ENCODE peak calls at places on chromosomes 5 and 9, in five cellular contexts. L is left ventricle myocardium inferior, B is adrenal gland, A is WERI-Rb-1, U is thyroid gland. Z is an unnamed sample. For H3K27me3, the result is how much of the 10 kb centered on the place peaks cover.

GRCh38 chr9:83138422-83139135 is 75.6 kb upstream of the RASEF start:
- DNase-seq in A (no peak), B (no peak), U (no peak), L (no peak), Z (no peak)

GRCh38 chr5:127089206-127089605 is 15.9 kb upstream of the C5orf63 start:
- DNase-seq in A (no peak), U (no peak), L (no peak), B (no peak), Z (no peak)

GRCh38 chr5:65774346-65774745 is 52.3 kb downstream of the NLN start:
- DNase-seq in L (no peak), U (peak), B (no peak), A (no peak), Z (no peak)

GRCh38 chr5:99063737-99064136 is 134.9 kb upstream of the CHD1 start:
- DNase-seq in L (no peak), A (no peak), B (no peak), U (no peak), Z (no peak)

GRCh38 chr5:40210705-40211104 is 469.0 kb upstream of the PTGER4 start:
- DNase-seq in L (no peak), U (no peak), A (no peak), B (no peak), Z (no peak)

GRCh38 chr5:96014395-96014794 is 52.7 kb upstream of the ELL2 start:
- DNase-seq in A (no peak), U (no peak), L (no peak), B (no peak), Z (no peak)

GRCh38 chr9:115733318-115733717 is 420.3 kb upstream of the PAPPA start:
- DNase-seq in B (no peak), A (no peak), L (no peak), U (no peak), Z (no peak)

GRCh38 chr9:137916540-137916939 is 39.0 kb downstream of the CACNA1B start:
- DNase-seq in B (no peak), L (no peak), U (no peak), A (no peak), Z (peak)

GRCh38 chr5:88746438-88746882 is 136.5 kb downstream of the MEF2C start:
- DNase-seq in U (no peak), A (no peak), L (no peak), B (no peak), Z (no peak)

GRCh38 chr9:95226921-95227320 is 90.6 kb downstream of the FANCC start:
- DNase-seq in B (no peak), A (no peak), U (no peak), L (no peak), Z (no peak)

GRCh38 chr9:117714282-117714681 is 10.1 kb downstream of the TLR4 start:
- DNase-seq in L (no peak), A (peak), U (no peak), B (no peak), Z (no peak)

GRCh38 chr5:159734366-159734765 is 181.9 kb upstream of the ADRA1B start:
- DNase-seq in A (no peak), L (no peak), U (no peak), B (no peak), Z (no peak)

DNA sequence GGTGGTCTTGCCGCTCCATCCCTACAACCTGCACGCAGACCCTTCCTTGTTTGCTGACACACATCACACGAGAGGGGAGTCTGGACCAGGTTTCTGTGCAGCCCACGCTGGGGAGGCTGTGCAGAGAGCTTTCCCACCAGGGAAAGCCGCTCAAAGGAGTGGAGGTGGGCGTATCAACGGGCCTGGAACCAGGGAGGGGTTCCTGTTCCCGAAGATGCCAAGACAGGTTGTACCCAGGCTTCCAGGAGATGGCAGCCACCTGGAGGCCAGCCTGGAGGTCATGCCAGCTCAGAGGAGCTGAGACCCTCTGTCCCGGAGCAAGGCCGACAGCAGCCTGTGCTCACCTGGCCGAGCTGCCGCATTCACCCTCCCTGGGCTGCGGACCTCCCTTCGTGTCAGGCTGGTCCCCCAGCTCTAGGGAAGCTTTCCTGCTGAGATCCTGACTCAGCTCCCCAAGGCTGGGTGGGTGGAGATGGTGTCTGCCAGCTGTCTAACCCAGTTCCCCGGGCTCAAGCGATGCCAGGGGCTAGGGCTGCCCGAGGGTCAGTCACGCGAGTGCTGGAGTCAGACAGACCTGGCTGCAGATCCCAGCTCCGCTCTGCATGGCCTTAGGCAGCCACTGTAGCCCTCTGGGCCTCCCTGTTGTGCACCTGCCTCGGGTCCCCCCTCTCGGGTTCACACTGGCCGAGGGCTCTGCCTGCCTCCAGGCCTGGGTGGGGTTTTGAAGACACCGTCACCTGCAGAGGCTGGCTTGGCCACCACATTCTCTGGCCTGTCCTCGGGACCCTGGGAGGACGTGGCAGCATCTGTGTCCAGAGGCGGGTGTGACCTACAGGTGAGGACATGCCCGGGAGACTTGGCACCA is 28.5 kb upstream of the QSOX2 start:
- DNase-seq in U (no peak), L (no peak), B (no peak), A (no peak), Z (no peak)
- H3K27me3 ChIP-seq in U (under half), L (half or more), B (under half), A (under half), Z (under half)

GRCh38 chr9:135320943-135321342 is 158.6 kb upstream of the PPP1R26 start:
- DNase-seq in U (no peak), A (no peak), L (no peak), B (no peak), Z (no peak)
- H3K27me3 ChIP-seq in U (under half), A (under half), L (half or more), B (under half), Z (under half)

GRCh38 chr5:150173154-150173553 is 6.6 kb downstream of the CDX1 start:
- DNase-seq in U (no peak), L (no peak), A (no peak), B (no peak), Z (no peak)
- H3K27me3 ChIP-seq in U (under half), L (under half), A (under half), B (under half), Z (under half)

DNA sequence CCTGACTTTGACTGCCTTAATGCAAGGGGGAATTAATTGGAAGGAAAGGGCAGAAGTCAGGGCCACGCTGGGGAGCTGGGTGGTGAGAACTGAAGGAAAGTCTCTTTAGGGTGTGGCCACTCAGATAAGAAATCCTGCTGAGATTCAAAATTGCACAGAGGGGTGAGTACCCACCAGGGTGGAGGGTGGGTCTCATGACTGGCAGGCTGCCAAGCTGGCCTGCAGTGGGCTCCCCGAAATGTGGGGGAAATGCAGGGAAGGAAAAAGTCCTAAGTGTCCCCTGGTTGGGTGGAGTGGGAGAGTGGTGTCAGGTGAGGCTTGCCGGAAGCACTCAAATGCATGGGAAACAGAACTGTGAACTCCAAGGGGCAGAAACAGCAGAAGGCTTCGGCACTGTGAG is 24.1 kb downstream of the TSPAN17 start:
- DNase-seq in U (no peak), B (no peak), A (no peak), L (no peak), Z (no peak)
- H3K27me3 ChIP-seq in U (under half), B (under half), A (under half), L (half or more), Z (under half)

GRCh38 chr9:132748450-132748849 is 78.2 kb downstream of the GTF3C4 start:
- DNase-seq in B (no peak), L (no peak), U (no peak), A (no peak), Z (no peak)

GRCh38 chr9:132745911-132746709 is 75.8 kb downstream of the GTF3C4 start:
- DNase-seq in L (no peak), U (no peak), A (no peak), B (no peak), Z (no peak)

GRCh38 chr9:132742821-132743311 is 72.6 kb downstream of the GTF3C4 start:
- DNase-seq in L (no peak), A (peak), U (no peak), B (no peak), Z (no peak)

GRCh38 chr9:132743886-132744544 is 73.8 kb downstream of the GTF3C4 start:
- DNase-seq in A (peak), B (no peak), L (no peak), U (no peak), Z (no peak)

GRCh38 chr9:132744881-132745761 is 74.9 kb downstream of the GTF3C4 start:
- DNase-seq in U (no peak), L (no peak), B (no peak), A (peak), Z (no peak)
- H3K27me3 ChIP-seq in U (under half), L (half or more), B (under half), A (under half), Z (under half)

GRCh38 chr5:3599283-3600105 is 3.9 kb downstream of the IRX1 start:
- DNase-seq in A (no peak), B (no peak), L (no peak), U (no peak), Z (no peak)

GRCh38 chr5:3600106-3600997 is 4.7 kb downstream of the IRX1 start:
- DNase-seq in U (no peak), B (no peak), A (peak), L (no peak), Z (no peak)

GRCh38 chr5:3597727-3598082 is 2.1 kb downstream of the IRX1 start:
- DNase-seq in A (no peak), B (no peak), L (no peak), U (no peak), Z (peak)

GRCh38 chr5:3598236-3598635 is 2.6 kb downstream of the IRX1 start:
- DNase-seq in B (no peak), U (no peak), L (no peak), A (no peak), Z (no peak)

DNA sequence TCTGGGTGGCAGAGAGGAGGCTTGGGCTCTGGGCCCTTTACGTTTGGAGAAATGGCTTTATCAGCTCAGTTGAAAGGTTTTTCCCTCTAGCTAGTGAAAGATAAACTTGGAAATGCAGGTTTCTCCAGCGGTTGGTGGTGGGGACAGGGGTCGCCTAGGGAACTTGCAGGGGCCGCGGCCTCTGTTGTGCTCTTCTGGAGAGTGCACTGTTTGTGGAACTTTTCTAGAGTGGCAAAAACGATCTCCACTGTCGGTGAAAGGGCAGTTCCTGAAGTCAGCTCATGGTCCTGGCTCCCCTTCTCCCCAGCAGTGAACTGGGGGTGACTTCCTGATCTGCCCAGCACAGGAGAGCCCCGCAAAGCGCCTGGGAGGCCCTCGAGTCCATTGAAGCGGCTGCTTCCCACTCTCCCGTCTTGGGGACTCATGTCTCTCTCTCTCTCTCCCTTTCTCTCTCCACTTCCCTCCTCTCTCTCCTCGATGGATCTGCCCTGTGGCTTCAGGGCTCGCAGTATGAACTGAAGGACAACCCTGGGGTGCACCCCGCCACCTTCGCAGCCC is 3.2 kb downstream of the IRX1 start:
- DNase-seq in A (no peak), U (no peak), B (no peak), L (no peak), Z (no peak)
- H3K27me3 ChIP-seq in A (half or more), U (half or more), B (half or more), L (half or more), Z (under half)

GRCh38 chr9:76905661-76905983 is 292 bp downstream of the PRUNE2 start:
- DNase-seq in U (no peak), B (no peak), L (no peak), A (no peak), Z (no peak)

GRCh38 chr9:76900884-76901440 is 5.0 kb downstream of the PRUNE2 start:
- DNase-seq in U (no peak), A (no peak), B (no peak), L (no peak), Z (no peak)

GRCh38 chr9:76901801-76902200 is 4.1 kb downstream of the PRUNE2 start:
- DNase-seq in U (no peak), L (no peak), B (no peak), A (no peak), Z (no peak)

GRCh38 chr9:76904661-76905457 is 1.1 kb downstream of the PRUNE2 start:
- DNase-seq in L (no peak), U (no peak), B (no peak), A (no peak), Z (no peak)

DNA sequence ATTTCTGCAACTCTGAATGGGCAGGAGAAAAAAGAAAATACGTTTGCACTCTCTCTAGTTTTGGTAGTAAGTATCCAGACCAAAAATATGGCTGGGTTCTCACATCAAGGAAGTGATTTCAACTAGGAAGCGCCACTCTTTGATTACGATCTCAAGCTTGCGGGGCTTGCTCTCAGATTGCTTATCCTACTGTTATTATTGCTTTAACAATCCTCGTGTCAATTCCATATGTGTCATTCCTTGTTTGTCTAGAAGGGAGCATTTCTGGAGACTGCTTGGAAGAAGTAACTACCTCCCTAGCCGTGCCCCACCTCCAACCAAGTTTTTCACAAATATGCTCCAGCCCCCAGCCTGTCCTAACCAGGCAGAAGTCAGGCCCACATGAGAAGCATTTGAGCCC is 3.5 kb downstream of the PRUNE2 start:
- DNase-seq in B (no peak), A (no peak), U (no peak), L (no peak), Z (no peak)
- H3K27me3 ChIP-seq in B (under half), A (under half), U (under half), L (half or more), Z (under half)